ENCODE peak calls at places on chromosome 11, in eight cellular contexts. X, Y, D, I, L, W, A and K are unnamed samples. For H3K27me3, the result is how much of the 10 kb centered on the place peaks cover.

GRCh38 chr11:86991341-86991740 is 36.1 kb upstream of the FZD4 start:
- DNase-seq in X (no peak), Y (no peak), D (no peak), I (no peak), L (no peak), W (no peak), A (no peak), K (no peak)

GRCh38 chr11:57325735-57326048 is 940 bp upstream of the TNKS1BP1 start:
- DNase-seq in X (no peak), Y (peak), D (peak), I (peak), L (peak), W (peak), A (no peak), K (no peak)

GRCh38 chr11:128926000-128926399 is 16.7 kb downstream of the TP53AIP1 start:
- DNase-seq in X (no peak), Y (no peak), D (no peak), I (no peak), L (no peak), W (no peak), A (peak), K (no peak)

GRCh38 chr11:60772666-60773065 is 12.5 kb upstream of the MS4A10 start:
- DNase-seq in X (no peak), Y (no peak), D (no peak), I (no peak), L (peak), W (no peak), A (peak), K (no peak)

GRCh38 chr11:116931206-116931953 is 94.0 kb upstream of the APOA1 start:
- DNase-seq in X (peak), Y (no peak), D (no peak), I (peak), L (no peak), W (no peak), A (no peak), K (peak)

GRCh38 chr11:67409781-67410368 is 5.6 kb upstream of the CARNS1 start:
- DNase-seq in X (peak), Y (no peak), D (no peak), I (no peak), L (peak), W (no peak), A (peak), K (no peak)

GRCh38 chr11:64233913-64234839 is at the start of gene VEGFB:
- DNase-seq in X (peak), Y (peak), D (peak), I (peak), L (peak), W (peak), A (peak), K (peak)

GRCh38 chr11:110984147-110984546 is 261.4 kb upstream of the POU2AF2 start:
- DNase-seq in X (no peak), Y (no peak), D (no peak), I (no peak), L (no peak), W (no peak), A (no peak), K (no peak)

GRCh38 chr11:34363363-34364084 is 5.7 kb upstream of the ABTB2 start:
- DNase-seq in X (no peak), Y (no peak), D (no peak), I (no peak), L (no peak), W (no peak), A (no peak), K (no peak)

GRCh38 chr11:116454020-116454645 is 318.7 kb downstream of the BUD13 start:
- DNase-seq in X (peak), Y (peak), D (peak), I (peak), L (peak), W (no peak), A (no peak), K (no peak)

GRCh38 chr11:40683010-40683409 is 776.4 kb downstream of the LRRC4C start:
- DNase-seq in X (peak), Y (no peak), D (no peak), I (no peak), L (no peak), W (no peak), A (no peak), K (no peak)

GRCh38 chr11:13826505-13827278 is 135.8 kb upstream of the SPON1 start:
- DNase-seq in X (no peak), Y (no peak), D (no peak), I (no peak), L (no peak), W (no peak), A (no peak), K (no peak)

GRCh38 chr11:59802639-59803176 is 7.9 kb downstream of the MRPL16 start:
- DNase-seq in X (peak), Y (no peak), D (peak), I (peak), L (no peak), W (no peak), A (no peak), K (no peak)

GRCh38 chr11:90476442-90477007 is 253.7 kb upstream of the CHORDC1 start:
- DNase-seq in X (peak), Y (no peak), D (peak), I (no peak), L (no peak), W (no peak), A (no peak), K (no peak)

GRCh38 chr11:37264060-37264459 is 666.0 kb upstream of the RAG2 start:
- DNase-seq in X (no peak), Y (no peak), D (no peak), I (no peak), L (no peak), W (no peak), A (no peak), K (no peak)

GRCh38 chr11:27622541-27623300 is 77.5 kb downstream of the BDNF start:
- DNase-seq in X (no peak), Y (no peak), D (no peak), I (no peak), L (no peak), W (no peak), A (no peak), K (no peak)

GRCh38 chr11:133864756-133865155 is 19.4 kb upstream of the SPATA19 start:
- DNase-seq in X (no peak), Y (no peak), D (no peak), I (no peak), L (no peak), W (no peak), A (no peak), K (no peak)

GRCh38 chr11:34426766-34427170 is 12.0 kb upstream of the CAT start:
- DNase-seq in X (no peak), Y (no peak), D (peak), I (peak), L (no peak), W (no peak), A (no peak), K (no peak)

GRCh38 chr11:64040684-64041267 is 5.0 kb downstream of the FLRT1 start:
- DNase-seq in X (peak), Y (no peak), D (peak), I (no peak), L (no peak), W (no peak), A (no peak), K (no peak)

GRCh38 chr11:10727259-10727851 is 23.7 kb upstream of the CTR9 start:
- DNase-seq in X (no peak), Y (no peak), D (no peak), I (peak), L (no peak), W (no peak), A (no peak), K (no peak)

GRCh38 chr11:43852057-43852636 is 28.5 kb upstream of the ALKBH3 start:
- DNase-seq in X (peak), Y (peak), D (peak), I (peak), L (no peak), W (no peak), A (no peak), K (no peak)

GRCh38 chr11:128157423-128158298 is 429.7 kb downstream of the ETS1 start:
- DNase-seq in X (peak), Y (no peak), D (peak), I (peak), L (no peak), W (no peak), A (no peak), K (peak)

GRCh38 chr11:70296681-70297080 is 26.2 kb downstream of the PPFIA1 start:
- DNase-seq in X (no peak), Y (no peak), D (no peak), I (no peak), L (no peak), W (no peak), A (no peak), K (no peak)
- H3K27me3 ChIP-seq in X (under half), Y (under half), D (under half), I (under half), L (under half), W (under half), A (under half), K (under half)

GRCh38 chr11:22725079-22725478 is 58.7 kb downstream of the GAS2 start:
- DNase-seq in X (no peak), Y (no peak), D (no peak), I (no peak), L (no peak), W (no peak), A (no peak), K (no peak)

GRCh38 chr11:22733433-22733832 is 67.0 kb downstream of the GAS2 start:
- DNase-seq in X (no peak), Y (no peak), D (no peak), I (no peak), L (no peak), W (no peak), A (no peak), K (no peak)

GRCh38 chr11:22730319-22730718 is 63.9 kb downstream of the GAS2 start:
- DNase-seq in X (no peak), Y (no peak), D (peak), I (no peak), L (no peak), W (no peak), A (no peak), K (no peak)

GRCh38 chr11:22732588-22732987 is 66.2 kb downstream of the GAS2 start:
- DNase-seq in X (no peak), Y (no peak), D (no peak), I (no peak), L (no peak), W (no peak), A (no peak), K (no peak)

GRCh38 chr11:22728600-22729394 is 62.4 kb downstream of the GAS2 start:
- DNase-seq in X (no peak), Y (no peak), D (no peak), I (no peak), L (no peak), W (no peak), A (no peak), K (no peak)
- H3K27ac ChIP-seq in X (no peak), Y (no peak), D (no peak), I (no peak), L (no peak), W (no peak), A (no peak), K (no peak)

GRCh38 chr11:70146309-70146708 is 56.8 kb upstream of the FADD start:
- DNase-seq in X (no peak), Y (no peak), D (no peak), I (no peak), L (no peak), W (no peak), A (no peak), K (no peak)
- H3K27me3 ChIP-seq in X (under half), Y (under half), D (under half), I (under half), L (under half), W (half or more), A (under half), K (under half)

GRCh38 chr11:74592063-74592440 is 330 bp upstream of the POLD3 start:
- DNase-seq in X (no peak), Y (no peak), D (no peak), I (no peak), L (no peak), W (no peak), A (no peak), K (no peak)
- H3K27ac ChIP-seq in X (no peak), Y (no peak), D (peak), I (peak), L (peak), W (peak), A (peak), K (peak)

GRCh38 chr11:46725338-46726205 is 6.6 kb downstream of the F2 start:
- DNase-seq in X (peak), Y (no peak), D (no peak), I (no peak), L (no peak), W (no peak), A (peak), K (no peak)

GRCh38 chr11:46721286-46721685 is 2.3 kb downstream of the F2 start:
- DNase-seq in X (no peak), Y (no peak), D (no peak), I (no peak), L (no peak), W (no peak), A (peak), K (no peak)

GRCh38 chr11:46723359-46723680 is 4.3 kb downstream of the F2 start:
- DNase-seq in X (no peak), Y (no peak), D (no peak), I (no peak), L (no peak), W (no peak), A (no peak), K (no peak)

GRCh38 chr11:46724088-46724487 is 5.1 kb downstream of the F2 start:
- DNase-seq in X (no peak), Y (no peak), D (no peak), I (no peak), L (no peak), W (no peak), A (no peak), K (no peak)

DNA sequence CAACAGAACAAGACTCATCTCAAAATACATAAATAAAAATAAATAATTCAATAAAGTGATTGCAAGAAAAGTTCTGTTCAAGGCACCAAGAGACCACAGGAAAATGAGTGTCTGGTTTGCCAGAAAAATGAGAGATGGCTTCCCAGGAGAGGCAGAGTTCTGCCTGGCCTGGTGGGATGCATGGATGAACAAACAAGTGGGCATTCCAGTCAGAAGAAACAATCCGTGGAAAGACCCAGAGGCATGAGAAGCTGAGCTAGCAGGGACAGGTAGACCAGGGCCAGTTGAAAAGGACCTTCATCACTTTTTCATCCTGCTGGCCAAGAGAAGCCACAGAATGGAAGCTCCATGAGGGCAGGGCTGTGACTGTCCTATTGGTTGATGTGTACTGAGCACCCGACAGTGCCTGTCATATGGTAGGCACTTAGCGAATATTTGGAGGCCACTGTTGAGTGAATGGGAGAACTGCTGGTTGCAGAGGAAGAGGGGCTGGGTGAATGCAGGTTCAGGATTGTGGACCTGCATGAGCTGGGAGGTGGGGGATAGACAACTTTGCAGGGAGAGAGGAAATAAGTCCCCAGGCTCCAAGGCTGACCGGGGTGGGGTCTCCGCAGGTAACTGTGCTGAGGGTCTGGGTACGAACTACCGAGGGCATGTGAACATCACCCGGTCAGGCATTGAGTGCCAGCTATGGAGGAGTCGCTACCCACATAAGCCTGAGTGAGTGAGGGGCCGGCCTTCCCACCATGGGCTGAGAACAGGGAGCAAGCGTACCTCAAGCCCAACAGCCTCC is 3.7 kb downstream of the F2 start:
- DNase-seq in X (no peak), Y (no peak), D (no peak), I (no peak), L (no peak), W (no peak), A (no peak), K (no peak)
- H3K27me3 ChIP-seq in X (under half), Y (under half), D (under half), I (under half), L (under half), W (under half), A (under half), K (under half)

GRCh38 chr11:132779487-132779886 is 752.8 kb downstream of the OPCML start:
- DNase-seq in X (peak), Y (no peak), D (no peak), I (no peak), L (no peak), W (no peak), A (no peak), K (no peak)

GRCh38 chr11:132772712-132773545 is 759.4 kb downstream of the OPCML start:
- DNase-seq in X (no peak), Y (no peak), D (no peak), I (no peak), L (no peak), W (no peak), A (no peak), K (no peak)

GRCh38 chr11:132780051-132780450 is 752.2 kb downstream of the OPCML start:
- DNase-seq in X (no peak), Y (no peak), D (no peak), I (no peak), L (no peak), W (no peak), A (no peak), K (no peak)

GRCh38 chr11:132782102-132782501 is 750.2 kb downstream of the OPCML start:
- DNase-seq in X (no peak), Y (no peak), D (no peak), I (no peak), L (no peak), W (no peak), A (no peak), K (no peak)

GRCh38 chr11:132777067-132777975 is 755.0 kb downstream of the OPCML start:
- DNase-seq in X (no peak), Y (no peak), D (no peak), I (no peak), L (no peak), W (no peak), A (no peak), K (no peak)
- H3K27ac ChIP-seq in X (no peak), Y (no peak), D (no peak), I (no peak), L (no peak), W (no peak), A (no peak), K (no peak)

DNA sequence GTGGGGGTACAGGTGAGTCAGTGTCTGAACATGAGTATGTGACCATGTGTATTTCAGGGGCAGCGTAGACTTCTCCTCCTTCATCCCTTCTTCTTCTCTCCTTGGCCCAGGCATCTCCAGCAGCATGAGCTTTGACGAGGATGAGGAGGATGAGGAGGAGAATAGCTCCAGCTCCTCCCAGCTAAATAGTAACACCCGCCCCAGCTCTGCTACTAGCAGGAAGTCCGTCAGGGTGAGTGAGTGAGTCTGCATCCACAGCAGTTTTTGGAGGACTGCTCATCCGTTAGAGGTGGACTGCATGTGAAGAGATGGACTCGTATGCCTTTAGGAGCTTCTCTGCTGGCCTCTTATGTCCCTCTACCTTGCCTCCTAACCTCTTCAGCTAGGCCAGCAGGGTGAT is 15.6 kb downstream of the TUB start:
- DNase-seq in X (no peak), Y (no peak), D (no peak), I (no peak), L (no peak), W (no peak), A (peak), K (no peak)
- H3K27me3 ChIP-seq in X (under half), Y (under half), D (under half), I (under half), L (under half), W (under half), A (under half), K (under half)

GRCh38 chr11:72643547-72643946 is 30.7 kb downstream of the PDE2A start:
- DNase-seq in X (no peak), Y (peak), D (no peak), I (no peak), L (no peak), W (no peak), A (no peak), K (no peak)

GRCh38 chr11:72641522-72641899 is 32.7 kb downstream of the PDE2A start:
- DNase-seq in X (no peak), Y (no peak), D (no peak), I (no peak), L (no peak), W (no peak), A (no peak), K (no peak)

GRCh38 chr11:72646024-72646423 is 28.2 kb downstream of the PDE2A start:
- DNase-seq in X (no peak), Y (no peak), D (no peak), I (no peak), L (no peak), W (no peak), A (no peak), K (no peak)

GRCh38 chr11:72641900-72642814 is 32.1 kb downstream of the PDE2A start:
- DNase-seq in X (peak), Y (peak), D (peak), I (peak), L (peak), W (peak), A (peak), K (no peak)

GRCh38 chr11:72642815-72643511 is 31.3 kb downstream of the PDE2A start:
- DNase-seq in X (peak), Y (peak), D (peak), I (peak), L (peak), W (peak), A (peak), K (peak)
- H3K27ac ChIP-seq in X (no peak), Y (no peak), D (no peak), I (peak), L (peak), W (peak), A (peak), K (no peak)

GRCh38 chr11:122170815-122171475 is 54.9 kb upstream of the BLID start:
- DNase-seq in X (no peak), Y (no peak), D (no peak), I (no peak), L (no peak), W (no peak), A (no peak), K (no peak)

GRCh38 chr11:122175316-122175715 is 59.3 kb upstream of the BLID start:
- DNase-seq in X (no peak), Y (no peak), D (no peak), I (no peak), L (no peak), W (no peak), A (no peak), K (no peak)

GRCh38 chr11:122172352-122173073 is 56.5 kb upstream of the BLID start:
- DNase-seq in X (no peak), Y (no peak), D (no peak), I (no peak), L (no peak), W (no peak), A (no peak), K (no peak)

GRCh38 chr11:122173587-122173986 is 57.6 kb upstream of the BLID start:
- DNase-seq in X (no peak), Y (no peak), D (no peak), I (no peak), L (no peak), W (no peak), A (no peak), K (no peak)

GRCh38 chr11:122173074-122173450 is 57.0 kb upstream of the BLID start:
- DNase-seq in X (no peak), Y (no peak), D (no peak), I (no peak), L (no peak), W (no peak), A (no peak), K (no peak)
- H3K27me3 ChIP-seq in X (under half), Y (under half), D (under half), I (under half), L (under half), W (under half), A (under half), K (under half)